ENCODE peak calls at places on chromosomes 4 and X, in six cellular contexts. J, Y, I, K, G and D are unnamed samples.

GRCh38 chr4:76779740-76780459 is 118.0 kb downstream of the SOWAHB start:
- DNase-seq in J (no peak), Y (no peak), I (no peak), K (no peak), G (no peak), D (no peak)

GRCh38 chrX:38985375-38985774 is 184.1 kb downstream of the MID1IP1 start:
- DNase-seq in J (no peak), Y (peak), I (no peak), K (no peak), G (peak), D (no peak)

GRCh38 chrX:7263961-7264360 is 116.0 kb upstream of the PUDP start:
- DNase-seq in J (no peak), Y (no peak), I (no peak), K (no peak), G (no peak), D (no peak)

GRCh38 chr4:47704693-47705325 is 133.1 kb downstream of the CORIN start:
- DNase-seq in J (peak), Y (peak), I (peak), K (peak), G (peak), D (peak)

GRCh38 chrX:46710425-46710824 is 48.5 kb downstream of the SLC9A7 start:
- DNase-seq in J (no peak), Y (no peak), I (no peak), K (no peak), G (no peak), D (no peak)

GRCh38 chr4:2870098-2870497 is 26.5 kb downstream of the ADD1 start:
- DNase-seq in J (no peak), Y (no peak), I (no peak), K (no peak), G (no peak), D (no peak)

GRCh38 chr4:7382634-7383014 is 52.1 kb downstream of the PSAPL1 start:
- DNase-seq in J (no peak), Y (no peak), I (no peak), K (no peak), G (no peak), D (no peak)

GRCh38 chr4:147822128-147822527 is 90.2 kb downstream of the ARHGAP10 start:
- DNase-seq in J (no peak), Y (no peak), I (no peak), K (no peak), G (no peak), D (peak)

GRCh38 chr4:186029731-186030421 is 39.1 kb upstream of the TLR3 start:
- DNase-seq in J (peak), Y (no peak), I (peak), K (peak), G (peak), D (peak)

GRCh38 chrX:134671207-134671750 is 13.0 kb upstream of the PLAC1 start:
- DNase-seq in J (no peak), Y (no peak), I (no peak), K (no peak), G (no peak), D (no peak)

GRCh38 chrX:63503541-63503940 is 152.4 kb upstream of the SPIN4 start:
- DNase-seq in J (no peak), Y (no peak), I (no peak), K (no peak), G (no peak), D (no peak)

GRCh38 chr4:7487998-7488671 is 53.4 kb upstream of the PSAPL1 start:
- DNase-seq in J (no peak), Y (no peak), I (peak), K (no peak), G (no peak), D (no peak)

GRCh38 chr4:156230151-156230550 is 276.5 kb upstream of the CTSO start:
- DNase-seq in J (no peak), Y (no peak), I (no peak), K (no peak), G (no peak), D (no peak)

GRCh38 chrX:78527263-78527662 is 131.9 kb downstream of the RTL3 start:
- DNase-seq in J (no peak), Y (no peak), I (no peak), K (no peak), G (no peak), D (no peak)

GRCh38 chr4:88456757-88457306 is at the start of gene HERC5:
- DNase-seq in J (peak), Y (peak), I (peak), K (no peak), G (no peak), D (peak)

GRCh38 chrX:154308108-154308946 is 12.7 kb downstream of the TKTL1 start:
- DNase-seq in J (peak), Y (peak), I (peak), K (no peak), G (peak), D (peak)

GRCh38 chr4:25872851-25873631 is 10.3 kb upstream of the SEL1L3 start:
- DNase-seq in J (no peak), Y (no peak), I (no peak), K (no peak), G (no peak), D (no peak)

GRCh38 chrX:124033821-124034220 is 72.3 kb downstream of the STAG2 start:
- DNase-seq in J (no peak), Y (no peak), I (no peak), K (no peak), G (no peak), D (no peak)

GRCh38 chr4:135354876-135355275 is 1153.3 kb upstream of the PABPC4L start:
- DNase-seq in J (no peak), Y (no peak), I (no peak), K (no peak), G (no peak), D (no peak)

GRCh38 chr4:40856836-40857362 is 107.1 kb downstream of the NSUN7 start:
- DNase-seq in J (no peak), Y (peak), I (peak), K (peak), G (peak), D (no peak)